ENCODE peak calls at places on chromosomes 5 and 9, in five cellular contexts. One of them, this sample, is unnamed.

GRCh38 chr9:96884443-96884842 is 30.1 kb upstream of the ZNF782 start:
- DNase-seq in pancreas: no peak
- DNase-seq in endothelial cell of umbilical vein: peak; percentile 80
- DNase-seq in uterus: no peak
- DNase-seq in mammary epithelial cell: peak; percentile 97
- DNase-seq in this sample: no peak

GRCh38 chr5:153755913-153756500 is 265.5 kb downstream of the GRIA1 start:
- DNase-seq in pancreas: no peak
- DNase-seq in endothelial cell of umbilical vein: no peak
- DNase-seq in uterus: no peak
- DNase-seq in mammary epithelial cell: no peak
- DNase-seq in this sample: no peak

GRCh38 chr5:532521-533242 is 8.4 kb upstream of the SLC9A3 start:
- DNase-seq in pancreas: peak; percentile 11
- DNase-seq in endothelial cell of umbilical vein: no peak
- DNase-seq in uterus: no peak
- DNase-seq in mammary epithelial cell: no peak
- DNase-seq in this sample: no peak

GRCh38 chr5:65530904-65531303 is 32.1 kb downstream of the CENPK start:
- DNase-seq in pancreas: no peak
- DNase-seq in endothelial cell of umbilical vein: no peak
- DNase-seq in uterus: no peak
- DNase-seq in mammary epithelial cell: no peak
- DNase-seq in this sample: no peak

GRCh38 chr9:129384138-129384886 is 206.3 kb upstream of the IER5L start:
- DNase-seq in pancreas: no peak
- DNase-seq in endothelial cell of umbilical vein: no peak
- DNase-seq in uterus: no peak
- DNase-seq in mammary epithelial cell: no peak
- DNase-seq in this sample: no peak

GRCh38 chr5:98763001-98763630 is 10.3 kb upstream of the RGMB start:
- DNase-seq in pancreas: no peak
- DNase-seq in endothelial cell of umbilical vein: no peak
- DNase-seq in uterus: no peak
- DNase-seq in mammary epithelial cell: no peak
- DNase-seq in this sample: no peak

GRCh38 chr9:76333319-76333880 is 60.8 kb downstream of the RFK start:
- DNase-seq in pancreas: no peak
- DNase-seq in endothelial cell of umbilical vein: no peak
- DNase-seq in uterus: no peak
- DNase-seq in mammary epithelial cell: no peak
- DNase-seq in this sample: no peak

GRCh38 chr9:87102131-87102530 is 154.8 kb upstream of the GAS1 start:
- DNase-seq in pancreas: no peak
- DNase-seq in endothelial cell of umbilical vein: no peak
- DNase-seq in uterus: no peak
- DNase-seq in mammary epithelial cell: no peak
- DNase-seq in this sample: no peak

GRCh38 chr5:33936381-33937016 is at the start of gene RXFP3:
- DNase-seq in pancreas: peak; percentile 17
- DNase-seq in endothelial cell of umbilical vein: no peak
- DNase-seq in uterus: no peak
- DNase-seq in mammary epithelial cell: no peak
- DNase-seq in this sample: no peak

GRCh38 chr9:136484153-136485048 is 1.6 kb upstream of the SEC16A start:
- DNase-seq in pancreas: peak; percentile 80
- DNase-seq in endothelial cell of umbilical vein: no peak
- DNase-seq in uterus: peak; percentile 39
- DNase-seq in mammary epithelial cell: peak; percentile 72
- DNase-seq in this sample: no peak

GRCh38 chr5:157148734-157149615 is 6.3 kb upstream of the MED7 start:
- DNase-seq in pancreas: peak; percentile 33
- DNase-seq in endothelial cell of umbilical vein: peak; percentile 59
- DNase-seq in uterus: peak; percentile 46
- DNase-seq in mammary epithelial cell: peak; percentile 46
- DNase-seq in this sample: no peak

GRCh38 chr5:37723147-37723961 is 116.5 kb downstream of the GDNF start:
- DNase-seq in pancreas: no peak
- DNase-seq in endothelial cell of umbilical vein: no peak
- DNase-seq in uterus: no peak
- DNase-seq in mammary epithelial cell: no peak
- DNase-seq in this sample: no peak

GRCh38 chr5:98796197-98796972 is 22.9 kb downstream of the RGMB start:
- DNase-seq in pancreas: no peak
- DNase-seq in endothelial cell of umbilical vein: peak; percentile 74
- DNase-seq in uterus: peak; percentile 31
- DNase-seq in mammary epithelial cell: peak; percentile 41
- DNase-seq in this sample: no peak

GRCh38 chr9:26459959-26460358 is 432.6 kb downstream of the CAAP1 start:
- DNase-seq in pancreas: no peak
- DNase-seq in endothelial cell of umbilical vein: no peak
- DNase-seq in uterus: no peak
- DNase-seq in mammary epithelial cell: no peak
- DNase-seq in this sample: no peak

GRCh38 chr5:112800901-112801300 is 60.2 kb upstream of the SRP19 start:
- DNase-seq in pancreas: no peak
- DNase-seq in endothelial cell of umbilical vein: no peak
- DNase-seq in uterus: no peak
- DNase-seq in mammary epithelial cell: no peak
- DNase-seq in this sample: no peak

GRCh38 chr5:30197662-30198061 is 995.8 kb upstream of the CDH6 start:
- DNase-seq in pancreas: no peak
- DNase-seq in endothelial cell of umbilical vein: no peak
- DNase-seq in uterus: no peak
- DNase-seq in mammary epithelial cell: no peak
- DNase-seq in this sample: no peak

GRCh38 chr9:36566813-36567217 is 5.9 kb upstream of the MELK start:
- DNase-seq in pancreas: no peak
- DNase-seq in endothelial cell of umbilical vein: peak; percentile 62
- DNase-seq in uterus: no peak
- DNase-seq in mammary epithelial cell: peak; percentile 65
- DNase-seq in this sample: peak; percentile 90

GRCh38 chr5:139439013-139439903 is at the start of gene DNAJC18:
- DNase-seq in pancreas: peak; percentile 92
- DNase-seq in endothelial cell of umbilical vein: peak; percentile 88
- DNase-seq in uterus: peak; percentile 95
- DNase-seq in mammary epithelial cell: peak; percentile 71
- DNase-seq in this sample: peak; percentile 99

GRCh38 chr5:19322716-19323485 is 665.1 kb downstream of the CDH18 start:
- DNase-seq in pancreas: no peak
- DNase-seq in endothelial cell of umbilical vein: no peak
- DNase-seq in uterus: no peak
- DNase-seq in mammary epithelial cell: peak; percentile 91
- DNase-seq in this sample: no peak

GRCh38 chr5:142012186-142012785 is 541 bp downstream of the GNPDA1 start:
- DNase-seq in pancreas: peak; percentile 33
- DNase-seq in endothelial cell of umbilical vein: peak; percentile 52
- DNase-seq in uterus: peak; percentile 42
- DNase-seq in mammary epithelial cell: peak; percentile 27
- DNase-seq in this sample: peak; percentile 63

GRCh38 chr5:95907067-95907705 is 54.5 kb downstream of the ELL2 start:
- DNase-seq in pancreas: no peak
- DNase-seq in endothelial cell of umbilical vein: no peak
- DNase-seq in uterus: no peak
- DNase-seq in mammary epithelial cell: no peak
- DNase-seq in this sample: no peak

GRCh38 chr9:115015018-115015635 is 84.7 kb upstream of the TNFSF8 start:
- DNase-seq in pancreas: no peak
- DNase-seq in endothelial cell of umbilical vein: peak; percentile 26
- DNase-seq in uterus: no peak
- DNase-seq in mammary epithelial cell: peak; percentile 40
- DNase-seq in this sample: peak; percentile 36

GRCh38 chr5:100252040-100252439 is 283.1 kb upstream of the FAM174A start:
- DNase-seq in pancreas: no peak
- DNase-seq in endothelial cell of umbilical vein: no peak
- DNase-seq in uterus: no peak
- DNase-seq in mammary epithelial cell: no peak
- DNase-seq in this sample: no peak

GRCh38 chr5:54836959-54837534 is 148.3 kb downstream of the ESM1 start:
- DNase-seq in pancreas: no peak
- DNase-seq in endothelial cell of umbilical vein: no peak
- DNase-seq in uterus: no peak
- DNase-seq in mammary epithelial cell: no peak
- DNase-seq in this sample: no peak

GRCh38 chr5:96149546-96149945 is 187.9 kb upstream of the ELL2 start:
- DNase-seq in pancreas: no peak
- DNase-seq in endothelial cell of umbilical vein: no peak
- DNase-seq in uterus: no peak
- DNase-seq in mammary epithelial cell: peak; percentile 91
- DNase-seq in this sample: no peak

DNA sequence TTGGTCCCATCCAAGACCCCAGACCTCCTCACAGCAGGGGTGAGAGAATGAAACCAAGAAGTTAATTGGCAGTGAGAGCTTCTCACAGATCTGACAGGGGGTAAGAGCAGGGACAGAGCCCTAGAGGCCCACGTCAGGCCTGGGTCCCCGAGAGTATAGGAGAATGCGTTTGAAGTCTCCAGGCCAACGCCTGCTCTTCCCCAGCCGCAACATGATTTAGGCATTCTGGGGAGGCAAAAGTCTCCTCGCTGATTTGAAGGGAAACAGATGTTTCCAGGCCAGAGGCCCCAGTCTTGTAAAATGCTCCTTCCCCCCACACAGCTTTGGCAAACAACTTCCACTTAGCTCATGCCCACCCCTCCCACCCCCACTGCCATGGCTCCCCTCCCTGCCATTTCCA is 239.2 kb upstream of the TRIM32 start:
- DNase-seq in pancreas: no peak
- DNase-seq in endothelial cell of umbilical vein: no peak
- DNase-seq in uterus: no peak
- DNase-seq in mammary epithelial cell: no peak
- DNase-seq in this sample: no peak
- H3K27ac ChIP-seq in pancreas: no peak overlapping the region
- H3K27ac ChIP-seq in endothelial cell of umbilical vein: no peak overlapping the region
- H3K27ac ChIP-seq in uterus: peak overlapping the region; percentile 33
- H3K27ac ChIP-seq in mammary epithelial cell: no peak overlapping the region
- H3K27ac ChIP-seq in this sample: no peak overlapping the region

GRCh38 chr5:132281856-132282614 is 12.2 kb upstream of the SLC22A4 start:
- DNase-seq in pancreas: no peak
- DNase-seq in endothelial cell of umbilical vein: no peak
- DNase-seq in uterus: no peak
- DNase-seq in mammary epithelial cell: no peak
- DNase-seq in this sample: no peak
- TF ChIP-seq CTCF in pancreas: no peak
- TF ChIP-seq CTCF in endothelial cell of umbilical vein: no peak
- TF ChIP-seq CTCF in uterus: no peak
- TF ChIP-seq CTCF in mammary epithelial cell: no peak
- TF ChIP-seq CTCF in this sample: no peak

DNA sequence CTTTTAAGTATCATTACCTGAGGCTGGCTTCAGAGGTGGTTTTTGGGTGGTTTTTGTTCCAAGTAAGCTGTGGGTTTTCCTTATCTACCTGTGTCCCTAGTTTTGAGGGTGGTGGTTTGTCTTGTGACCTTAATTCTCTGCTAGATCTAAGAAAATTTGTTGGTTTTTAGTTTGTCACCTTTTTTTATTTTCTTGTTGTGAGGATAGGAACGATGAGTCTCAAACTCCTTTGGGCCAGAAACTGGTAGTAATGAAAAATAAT is 73.3 kb downstream of the KCNN2 start:
- DNase-seq in pancreas: no peak
- DNase-seq in endothelial cell of umbilical vein: no peak
- DNase-seq in uterus: no peak
- DNase-seq in mammary epithelial cell: no peak
- DNase-seq in this sample: no peak
- H3K4me3 ChIP-seq in pancreas: no peak overlapping the region
- H3K4me3 ChIP-seq in endothelial cell of umbilical vein: no peak overlapping the region
- H3K4me3 ChIP-seq in uterus: no peak overlapping the region
- H3K4me3 ChIP-seq in mammary epithelial cell: no peak overlapping the region
- H3K4me3 ChIP-seq in this sample: no peak overlapping the region

GRCh38 chr9:21524099-21524830 is 42.2 kb upstream of the IFNE start:
- DNase-seq in pancreas: no peak
- DNase-seq in endothelial cell of umbilical vein: no peak
- DNase-seq in uterus: no peak
- DNase-seq in mammary epithelial cell: no peak
- DNase-seq in this sample: no peak
- H3K27ac ChIP-seq in pancreas: no peak overlapping the region
- H3K27ac ChIP-seq in endothelial cell of umbilical vein: no peak overlapping the region
- H3K27ac ChIP-seq in uterus: no peak overlapping the region
- H3K27ac ChIP-seq in mammary epithelial cell: no peak overlapping the region
- H3K27ac ChIP-seq in this sample: no peak overlapping the region

GRCh38 chr9:100098241-100098886 is 436 bp downstream of the ERP44 start:
- DNase-seq in pancreas: peak; percentile 74
- DNase-seq in endothelial cell of umbilical vein: peak; percentile 80
- DNase-seq in uterus: peak; percentile 17
- DNase-seq in mammary epithelial cell: peak; percentile 91
- DNase-seq in this sample: peak; percentile 50
- TF ChIP-seq CTCF in pancreas: no peak
- TF ChIP-seq CTCF in endothelial cell of umbilical vein: no peak
- TF ChIP-seq CTCF in uterus: no peak
- TF ChIP-seq CTCF in mammary epithelial cell: no peak
- TF ChIP-seq CTCF in this sample: no peak

GRCh38 chr5:69454460-69455249 is 37.9 kb upstream of the OCLN start:
- DNase-seq in pancreas: no peak
- DNase-seq in endothelial cell of umbilical vein: no peak
- DNase-seq in uterus: no peak
- DNase-seq in mammary epithelial cell: no peak
- DNase-seq in this sample: no peak

GRCh38 chr5:69450116-69450515 is 35.2 kb downstream of the MARVELD2 start:
- DNase-seq in pancreas: no peak
- DNase-seq in endothelial cell of umbilical vein: peak; percentile 60
- DNase-seq in uterus: no peak
- DNase-seq in mammary epithelial cell: peak; percentile 97
- DNase-seq in this sample: no peak

GRCh38 chr5:69449511-69449910 is 34.6 kb downstream of the MARVELD2 start:
- DNase-seq in pancreas: no peak
- DNase-seq in endothelial cell of umbilical vein: no peak
- DNase-seq in uterus: no peak
- DNase-seq in mammary epithelial cell: no peak
- DNase-seq in this sample: no peak

DNA sequence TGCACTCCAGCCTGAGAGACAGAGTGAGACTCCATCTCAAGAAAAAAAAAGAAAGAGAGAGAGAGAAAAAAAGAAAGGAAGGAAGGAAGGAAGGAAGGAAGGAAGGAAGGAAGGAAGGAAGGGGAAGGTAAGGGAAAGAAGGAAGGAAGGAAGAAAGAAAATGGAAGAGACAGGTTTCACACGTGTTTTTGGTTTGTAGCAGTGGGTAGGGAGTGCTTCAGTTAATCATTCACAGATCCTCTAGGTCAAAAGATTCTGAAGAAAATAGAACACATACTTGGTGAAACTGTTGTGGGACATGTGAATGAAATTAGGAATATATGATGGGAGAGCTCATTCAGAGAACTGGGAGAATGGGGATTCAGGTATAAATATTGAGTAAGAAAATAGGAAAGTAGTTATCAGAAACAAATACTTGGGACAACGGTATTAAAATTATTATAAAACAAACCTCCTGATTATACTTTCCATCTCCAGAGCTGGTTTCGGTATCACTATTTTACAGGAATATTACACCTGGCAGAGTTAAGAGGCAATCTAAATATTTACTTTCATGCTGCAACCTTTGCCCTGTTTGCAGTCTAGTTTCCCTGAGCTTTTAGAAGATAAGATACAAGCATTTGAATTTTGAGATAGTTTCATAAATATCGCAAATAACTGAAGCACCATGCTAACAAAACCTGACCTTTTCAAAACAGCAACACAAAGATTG is 37.2 kb downstream of the MARVELD2 start:
- DNase-seq in pancreas: no peak
- DNase-seq in endothelial cell of umbilical vein: no peak
- DNase-seq in uterus: no peak
- DNase-seq in mammary epithelial cell: no peak
- DNase-seq in this sample: no peak
- H3K4me3 ChIP-seq in pancreas: no peak overlapping the region
- H3K4me3 ChIP-seq in endothelial cell of umbilical vein: no peak overlapping the region
- H3K4me3 ChIP-seq in uterus: no peak overlapping the region
- H3K4me3 ChIP-seq in mammary epithelial cell: no peak overlapping the region
- H3K4me3 ChIP-seq in this sample: no peak overlapping the region

GRCh38 chr5:124289641-124290201 is 456.7 kb downstream of the ZNF608 start:
- DNase-seq in pancreas: peak; percentile 85
- DNase-seq in endothelial cell of umbilical vein: no peak
- DNase-seq in uterus: peak; percentile 39
- DNase-seq in mammary epithelial cell: peak; percentile 29
- DNase-seq in this sample: peak; percentile 23
- H3K27ac ChIP-seq in pancreas: peak overlapping the region; percentile 61
- H3K27ac ChIP-seq in endothelial cell of umbilical vein: no peak overlapping the region
- H3K27ac ChIP-seq in uterus: peak overlapping the region; percentile 22
- H3K27ac ChIP-seq in mammary epithelial cell: no peak overlapping the region
- H3K27ac ChIP-seq in this sample: peak overlapping the region; percentile 63